ENCODE peak calls at places on chromosomes 12 and 14, in five cellular contexts. E is mucosa of descending colon, H is AG04450, O is tibial nerve, M is H9. N is an unnamed sample.

GRCh38 chr12:104573-105081 is 38.1 kb downstream of the IQSEC3 start:
- DNase-seq in E (peak), H (no peak), O (no peak), M (peak), N (no peak)

GRCh38 chr14:31228533-31228932 is 20.9 kb upstream of the HECTD1 start:
- DNase-seq in E (no peak), H (no peak), O (no peak), M (no peak), N (no peak)

GRCh38 chr12:116244001-116244400 is 33.5 kb downstream of the MED13L start:
- DNase-seq in E (no peak), H (peak), O (no peak), M (no peak), N (no peak)

GRCh38 chr12:24854908-24855307 is 94.0 kb downstream of the BCAT1 start:
- DNase-seq in E (no peak), H (no peak), O (no peak), M (no peak), N (no peak)

GRCh38 chr12:77133566-77133965 is 68.2 kb upstream of the E2F7 start:
- DNase-seq in E (no peak), H (no peak), O (peak), M (peak), N (peak)

GRCh38 chr14:24317141-24317927 is 6.0 kb downstream of the LTB4R start:
- DNase-seq in E (no peak), H (no peak), O (no peak), M (no peak), N (no peak)

GRCh38 chr14:97719931-97720330 is 922.7 kb downstream of the VRK1 start:
- DNase-seq in E (no peak), H (no peak), O (no peak), M (no peak), N (no peak)

GRCh38 chr12:109910969-109911348 is 10.9 kb downstream of the TCHP start:
- DNase-seq in E (no peak), H (no peak), O (no peak), M (peak), N (no peak)

GRCh38 chr12:106753526-106753925 is 21.0 kb upstream of the RIC8B start:
- DNase-seq in E (peak), H (no peak), O (no peak), M (no peak), N (no peak)

GRCh38 chr12:94832780-94833760 is 170.4 kb downstream of the NDUFA12 start:
- DNase-seq in E (no peak), H (no peak), O (peak), M (peak), N (no peak)

GRCh38 chr12:121511931-121512330 is 68.9 kb downstream of the KDM2B start:
- DNase-seq in E (no peak), H (no peak), O (no peak), M (no peak), N (no peak)

GRCh38 chr12:49776413-49776812 is 35.1 kb downstream of the TMBIM6 start:
- DNase-seq in E (no peak), H (peak), O (peak), M (peak), N (no peak)

GRCh38 chr12:666766-667308 is 3.6 kb upstream of the NINJ2 start:
- DNase-seq in E (no peak), H (no peak), O (no peak), M (no peak), N (no peak)

GRCh38 chr12:6370994-6371754 is 4.2 kb downstream of the SCNN1A start:
- DNase-seq in E (peak), H (no peak), O (no peak), M (peak), N (no peak)

DNA sequence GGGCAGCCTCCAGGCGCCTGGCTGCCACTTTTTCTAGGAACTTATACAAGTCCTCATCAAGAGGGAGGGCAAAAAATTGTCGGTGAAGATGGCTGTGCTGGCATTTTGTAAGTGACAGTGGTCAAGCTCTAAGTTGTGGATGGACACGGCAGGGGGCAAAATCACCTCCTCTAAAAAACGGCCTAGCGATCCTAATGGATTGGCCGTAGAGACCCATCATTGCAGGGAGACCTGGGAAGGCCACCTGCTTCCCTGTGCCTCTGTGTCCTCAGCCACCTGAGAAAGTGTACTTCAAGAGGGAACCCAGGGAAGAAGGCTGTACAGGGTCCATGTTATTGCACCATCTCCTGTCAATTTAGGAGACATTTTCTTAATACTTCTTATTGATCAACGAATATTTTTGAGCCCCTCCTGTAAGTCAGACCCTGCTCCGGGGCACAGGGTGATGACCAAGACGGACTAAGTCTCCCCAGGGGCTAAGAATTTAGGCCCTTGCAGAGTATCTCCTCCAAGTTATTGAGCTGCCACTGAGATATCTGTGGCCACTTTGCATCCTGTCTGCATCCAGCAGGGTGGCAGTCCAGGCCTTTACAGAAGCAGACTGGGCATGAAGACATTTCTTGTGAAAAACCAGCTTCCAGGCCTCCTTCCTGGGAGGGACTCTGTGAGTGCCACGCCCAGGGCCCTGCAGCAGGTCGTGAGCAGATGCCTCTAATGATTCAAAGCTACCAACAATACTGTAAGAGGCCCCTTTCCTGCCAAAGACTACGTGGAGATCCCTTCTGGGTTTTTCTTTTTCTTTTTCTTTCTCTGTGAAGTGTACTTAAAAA is 40.5 kb downstream of the PSMA6 start:
- DNase-seq in E (peak), H (no peak), O (no peak), M (no peak), N (no peak)
- TF ChIP-seq CTCF in E (no peak), H (no peak), O (no peak), M (no peak), N (no peak)

GRCh38 chr12:108457006-108457733 is 57.9 kb upstream of the FICD start:
- DNase-seq in E (no peak), H (no peak), O (peak), M (peak), N (no peak)
- TF ChIP-seq CTCF in E (no peak), H (peak), O (peak), M (peak), N (peak)

GRCh38 chr12:52867636-52868035 is 18.8 kb upstream of the KRT78 start:
- DNase-seq in E (peak), H (no peak), O (peak), M (peak), N (no peak)

GRCh38 chr12:52862023-52862422 is 13.2 kb upstream of the KRT78 start:
- DNase-seq in E (peak), H (no peak), O (no peak), M (peak), N (no peak)

GRCh38 chr12:52860102-52860838 is 11.5 kb upstream of the KRT78 start:
- DNase-seq in E (no peak), H (no peak), O (no peak), M (peak), N (no peak)

GRCh38 chr12:52867152-52867551 is 18.4 kb upstream of the KRT78 start:
- DNase-seq in E (peak), H (no peak), O (no peak), M (no peak), N (no peak)

DNA sequence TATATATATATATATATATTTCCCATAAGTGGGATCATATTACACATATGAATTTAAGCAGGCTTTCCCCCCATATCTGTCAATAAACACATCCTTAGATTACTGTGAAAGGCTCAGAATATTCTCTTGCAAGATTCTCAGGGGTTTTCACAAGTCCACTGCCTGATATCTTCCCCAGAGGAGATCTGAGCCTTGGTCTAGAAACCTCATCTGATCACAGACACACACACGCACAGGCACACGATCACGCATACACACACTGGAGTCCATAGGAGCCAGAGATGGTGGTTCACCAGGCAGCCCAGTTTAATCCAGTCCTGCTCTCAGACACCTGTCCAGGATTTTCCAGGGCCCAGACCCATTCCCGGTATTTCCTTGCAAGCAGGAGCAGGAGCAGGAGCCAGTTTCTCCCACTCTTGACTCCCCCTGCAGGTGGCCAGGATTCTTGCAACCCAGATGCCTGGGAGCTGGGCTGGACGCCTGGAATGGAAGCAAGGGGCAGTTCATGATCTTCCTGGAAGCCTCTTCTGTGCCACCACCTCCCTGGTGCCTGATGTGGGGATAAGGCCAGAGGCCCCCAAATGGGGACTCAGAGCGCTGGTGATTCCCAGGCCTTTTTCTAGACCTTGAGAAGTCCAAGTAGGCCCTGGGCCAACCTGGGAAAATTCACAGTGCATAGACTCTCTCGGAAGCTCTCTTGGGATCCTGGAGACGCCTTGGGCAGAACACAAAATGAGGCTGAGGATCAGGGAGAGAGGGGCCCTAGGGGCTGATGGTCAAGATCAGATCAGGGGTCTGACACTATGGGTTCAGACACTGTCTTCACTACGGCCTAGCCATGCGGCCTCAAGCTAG is 16.5 kb upstream of the KRT78 start:
- DNase-seq in E (peak), H (peak), O (peak), M (peak), N (peak)
- TF ChIP-seq CTCF in E (peak), H (peak), O (peak), M (peak), N (peak)

DNA sequence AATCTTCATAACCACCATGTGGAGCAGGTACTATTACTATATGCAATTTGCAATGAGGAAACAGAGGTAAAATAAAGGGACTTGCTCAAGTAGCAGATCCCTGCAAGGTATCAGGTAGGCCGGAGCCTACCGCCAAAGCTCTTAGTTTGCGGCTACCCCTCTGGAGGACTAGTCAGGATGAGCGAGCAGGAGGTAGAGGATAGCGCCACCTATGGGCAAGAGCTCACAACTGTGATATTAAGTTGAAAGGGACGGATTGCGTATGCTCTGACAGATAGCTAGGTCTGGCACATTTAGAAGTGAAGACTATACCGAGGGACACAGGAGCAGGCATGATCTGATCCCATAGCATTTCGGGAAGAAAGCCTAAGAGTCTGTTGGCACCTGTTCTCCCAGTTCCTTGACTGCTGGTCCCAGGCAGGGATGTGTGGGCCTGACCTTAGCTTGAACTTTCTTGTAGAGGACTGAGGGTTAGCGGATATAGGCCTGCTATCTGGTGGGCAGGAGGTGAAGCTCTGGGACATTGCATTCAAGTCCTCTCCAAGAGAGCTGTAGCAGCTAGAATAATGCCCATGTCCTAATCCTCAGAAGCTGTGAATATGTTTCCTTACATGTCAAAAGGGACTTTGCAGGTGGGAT is 48.0 kb downstream of the SLC17A8 start:
- DNase-seq in E (no peak), H (no peak), O (no peak), M (peak), N (no peak)
- TF ChIP-seq CTCF in E (no peak), H (peak), O (no peak), M (peak), N (no peak)

GRCh38 chr14:38605193-38606114 is 349.6 kb upstream of the CLEC14A start:
- DNase-seq in E (no peak), H (no peak), O (no peak), M (no peak), N (no peak)
- TF ChIP-seq CTCF in E (no peak), H (peak), O (no peak), M (peak), N (no peak)

GRCh38 chr12:82436354-82436753 is 78.0 kb downstream of the METTL25 start:
- DNase-seq in E (no peak), H (no peak), O (no peak), M (no peak), N (no peak)
- TF ChIP-seq CTCF in E (no peak), H (no peak), O (no peak), M (no peak), N (no peak)